ENCODE peak calls at places on chromosomes 12 and 14, in four cellular contexts. G is amygdala, C is NCI-H1417 treated with DMSO at 0.1 percent for 48 hours, J is GM23248. I is an unnamed sample.

GRCh38 chr14:96824283-96824682 is 27.1 kb downstream of the VRK1 start:
- DNase-seq in G (no peak), C (no peak), J (peak), I (no peak)

GRCh38 chr12:2801044-2801783 is 6.4 kb downstream of the FKBP4 start:
- DNase-seq in G (no peak), C (no peak), J (no peak), I (no peak)

GRCh38 chr12:103841690-103842584 is 903 bp upstream of the NT5DC3 start:
- DNase-seq in G (no peak), C (peak), J (peak), I (peak)

GRCh38 chr14:94764573-94764972 is 5.3 kb downstream of the GSC start:
- DNase-seq in G (no peak), C (no peak), J (no peak), I (no peak)

GRCh38 chr14:100762089-100762515 is 35.4 kb downstream of the DLK1 start:
- DNase-seq in G (no peak), C (no peak), J (peak), I (no peak)

GRCh38 chr14:55688566-55688965 is 108.6 kb downstream of the KTN1 start:
- DNase-seq in G (no peak), C (no peak), J (no peak), I (no peak)

GRCh38 chr14:36505892-36506731 is 13.9 kb downstream of the NKX2-1 start:
- DNase-seq in G (no peak), C (no peak), J (no peak), I (no peak)

GRCh38 chr12:52657305-52657902 is 5.4 kb upstream of the KRT2 start:
- DNase-seq in G (no peak), C (no peak), J (no peak), I (no peak)

GRCh38 chr14:88607829-88608228 is 45.0 kb downstream of the ZC3H14 start:
- DNase-seq in G (no peak), C (no peak), J (no peak), I (no peak)

GRCh38 chr12:77893918-77894317 is 63.2 kb downstream of the NAV3 start:
- DNase-seq in G (no peak), C (no peak), J (no peak), I (no peak)

GRCh38 chr12:117685115-117685926 is 283.5 kb downstream of the KSR2 start:
- DNase-seq in G (no peak), C (peak), J (peak), I (peak)

GRCh38 chr12:56220611-56221232 is 1.0 kb downstream of the RNF41 start:
- DNase-seq in G (no peak), C (no peak), J (peak), I (no peak)

GRCh38 chr12:85092814-85093370 is 56.7 kb downstream of the LRRIQ1 start:
- DNase-seq in G (no peak), C (no peak), J (peak), I (no peak)

GRCh38 chr12:121096199-121096798 is 36.4 kb upstream of the P2RX7 start:
- DNase-seq in G (no peak), C (no peak), J (no peak), I (no peak)

GRCh38 chr12:87323369-87323768 is 705.8 kb downstream of the C12orf50 start:
- DNase-seq in G (no peak), C (no peak), J (peak), I (no peak)

I was measured in NCI-H774.